ENCODE peak calls at places on chromosomes 7 and 10, in four cellular contexts. One of them, this sample, is unnamed.

GRCh38 chr7:10973942-10974716 is 457 bp downstream of the PHF14 start:
- DNase-seq in MM.1S: no peak
- DNase-seq in HFF-Myc: peak
- DNase-seq in lower lobe of right lung: no peak
- DNase-seq in this sample: no peak

GRCh38 chr7:29968683-29969457 is 20.7 kb downstream of the SCRN1 start:
- DNase-seq in HFF-Myc: no peak
- DNase-seq in MM.1S: no peak
- DNase-seq in lower lobe of right lung: no peak
- DNase-seq in this sample: no peak

GRCh38 chr7:147774461-147774860 is 816.1 kb upstream of the C7orf33 start:
- DNase-seq in lower lobe of right lung: no peak
- DNase-seq in MM.1S: no peak
- DNase-seq in HFF-Myc: no peak
- DNase-seq in this sample: no peak

GRCh38 chr7:30278386-30278785 is 6.0 kb upstream of the ZNRF2 start:
- DNase-seq in lower lobe of right lung: no peak
- DNase-seq in MM.1S: no peak
- DNase-seq in HFF-Myc: no peak
- DNase-seq in this sample: no peak

GRCh38 chr7:93178213-93178612 is 30.0 kb upstream of the SAMD9L start:
- DNase-seq in lower lobe of right lung: no peak
- DNase-seq in MM.1S: no peak
- DNase-seq in HFF-Myc: no peak
- DNase-seq in this sample: no peak

GRCh38 chr10:113228570-113228969 is 278.5 kb downstream of the TCF7L2 start:
- DNase-seq in HFF-Myc: no peak
- DNase-seq in MM.1S: no peak
- DNase-seq in lower lobe of right lung: no peak
- DNase-seq in this sample: no peak

GRCh38 chr7:28705350-28705749 is 252.8 kb downstream of the TRIL start:
- DNase-seq in HFF-Myc: no peak
- DNase-seq in lower lobe of right lung: no peak
- DNase-seq in MM.1S: peak
- DNase-seq in this sample: no peak

GRCh38 chr10:109062371-109062770 is 860.9 kb downstream of the XPNPEP1 start:
- DNase-seq in HFF-Myc: no peak
- DNase-seq in lower lobe of right lung: no peak
- DNase-seq in MM.1S: peak
- DNase-seq in this sample: no peak

GRCh38 chr7:43692582-43693373 is 36.5 kb downstream of the COA1 start:
- DNase-seq in lower lobe of right lung: no peak
- DNase-seq in MM.1S: no peak
- DNase-seq in HFF-Myc: no peak
- DNase-seq in this sample: no peak

GRCh38 chr10:77027141-77027540 is 610.5 kb downstream of the KCNMA1 start:
- DNase-seq in lower lobe of right lung: no peak
- DNase-seq in HFF-Myc: no peak
- DNase-seq in MM.1S: no peak
- DNase-seq in this sample: no peak

GRCh38 chr10:11005626-11006427 is 11.8 kb upstream of the CELF2 start:
- DNase-seq in MM.1S: no peak
- DNase-seq in lower lobe of right lung: no peak
- DNase-seq in HFF-Myc: no peak
- DNase-seq in this sample: no peak

GRCh38 chr7:96017877-96018276 is 245.5 kb downstream of the DYNC1I1 start:
- DNase-seq in HFF-Myc: no peak
- DNase-seq in MM.1S: no peak
- DNase-seq in lower lobe of right lung: no peak
- DNase-seq in this sample: no peak

GRCh38 chr10:119595715-119596515 is 849 bp downstream of the TIAL1 start:
- DNase-seq in HFF-Myc: no peak
- DNase-seq in MM.1S: peak
- DNase-seq in lower lobe of right lung: peak
- DNase-seq in this sample: no peak

GRCh38 chr10:28496017-28496416 is 36.9 kb upstream of the WAC start:
- DNase-seq in MM.1S: no peak
- DNase-seq in HFF-Myc: no peak
- DNase-seq in lower lobe of right lung: no peak
- DNase-seq in this sample: no peak

GRCh38 chr7:44307301-44307900 is 18.0 kb downstream of the CAMK2B start:
- DNase-seq in lower lobe of right lung: no peak
- DNase-seq in MM.1S: no peak
- DNase-seq in HFF-Myc: peak
- DNase-seq in this sample: no peak

GRCh38 chr7:140230862-140231778 is 54.3 kb upstream of the KDM7A start:
- DNase-seq in MM.1S: peak
- DNase-seq in lower lobe of right lung: peak
- DNase-seq in HFF-Myc: no peak
- DNase-seq in this sample: no peak

GRCh38 chr7:123552641-123553040 is 5.0 kb downstream of the NDUFA5 start:
- DNase-seq in lower lobe of right lung: no peak
- DNase-seq in HFF-Myc: no peak
- DNase-seq in MM.1S: no peak
- DNase-seq in this sample: no peak

GRCh38 chr10:124641282-124642075 is 102.7 kb downstream of the FAM53B start:
- DNase-seq in MM.1S: no peak
- DNase-seq in HFF-Myc: no peak
- DNase-seq in lower lobe of right lung: no peak
- DNase-seq in this sample: no peak

GRCh38 chr10:6124666-6125065 is 35.8 kb downstream of the RBM17 start:
- DNase-seq in MM.1S: no peak
- DNase-seq in HFF-Myc: no peak
- DNase-seq in lower lobe of right lung: no peak
- DNase-seq in this sample: no peak

GRCh38 chr10:88754272-88754671 is 5.5 kb upstream of the LIPN start:
- DNase-seq in HFF-Myc: peak
- DNase-seq in lower lobe of right lung: no peak
- DNase-seq in MM.1S: no peak
- DNase-seq in this sample: no peak

GRCh38 chr10:123643315-123643714 is 22.8 kb upstream of the GPR26 start:
- DNase-seq in HFF-Myc: no peak
- DNase-seq in MM.1S: no peak
- DNase-seq in lower lobe of right lung: no peak
- DNase-seq in this sample: no peak

GRCh38 chr10:14652816-14653215 is 121.9 kb downstream of the FAM107B start:
- DNase-seq in lower lobe of right lung: no peak
- DNase-seq in HFF-Myc: no peak
- DNase-seq in MM.1S: no peak
- DNase-seq in this sample: no peak

GRCh38 chr7:92730808-92731207 is 105.6 kb downstream of the CDK6 start:
- DNase-seq in HFF-Myc: no peak
- DNase-seq in lower lobe of right lung: no peak
- DNase-seq in MM.1S: no peak
- DNase-seq in this sample: no peak

GRCh38 chr10:132465193-132465888 is 68.3 kb downstream of the PWWP2B start:
- DNase-seq in lower lobe of right lung: peak
- DNase-seq in MM.1S: no peak
- DNase-seq in HFF-Myc: no peak
- DNase-seq in this sample: no peak

DNA sequence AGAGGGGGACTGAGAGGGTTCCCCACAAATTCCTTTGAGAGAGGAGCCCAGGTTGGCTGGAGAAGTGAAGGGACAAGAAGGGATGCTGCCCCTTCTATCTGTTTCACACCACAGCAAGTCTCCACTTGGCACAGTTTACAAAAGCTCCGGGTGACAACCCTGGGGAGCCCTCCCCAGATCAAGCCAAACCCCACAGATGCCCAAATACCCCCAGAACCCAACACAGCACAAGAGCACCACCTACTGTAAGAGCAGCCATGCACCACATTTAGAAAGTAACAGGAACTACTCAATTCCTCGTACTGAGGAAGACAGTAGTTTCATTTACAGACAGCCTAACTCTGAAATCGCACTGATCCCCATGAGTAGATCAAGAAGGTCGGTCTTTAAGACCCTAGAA is 67.8 kb upstream of the ATP6V0A4 start:
- DNase-seq in MM.1S: peak
- DNase-seq in HFF-Myc: no peak
- DNase-seq in lower lobe of right lung: no peak
- DNase-seq in this sample: no peak
- TF ChIP-seq CTCF in MM.1S: peak
- TF ChIP-seq CTCF in HFF-Myc: peak
- TF ChIP-seq CTCF in lower lobe of right lung: peak
- TF ChIP-seq CTCF in this sample: peak

DNA sequence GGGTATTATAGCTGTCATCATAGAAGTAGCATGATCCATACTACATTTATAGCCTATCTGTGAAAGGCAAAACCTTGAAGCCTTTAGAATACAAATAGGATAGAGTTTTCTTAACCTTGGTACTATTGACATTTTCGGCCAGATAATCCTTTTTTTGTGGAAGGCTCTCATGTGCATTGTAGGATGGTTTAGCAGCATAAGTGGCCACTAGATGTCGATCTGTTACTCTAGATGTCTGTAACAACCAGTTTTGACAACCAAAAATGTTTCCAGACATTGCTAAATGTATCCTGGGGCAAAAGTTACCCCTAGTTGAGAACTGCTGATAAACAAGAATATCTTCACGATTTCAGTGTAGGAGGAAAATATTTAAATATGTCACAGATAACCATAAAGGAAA is 319.4 kb upstream of the GALNT17 start:
- DNase-seq in lower lobe of right lung: no peak
- DNase-seq in HFF-Myc: no peak
- DNase-seq in MM.1S: no peak
- DNase-seq in this sample: no peak
- TF ChIP-seq CTCF in lower lobe of right lung: no peak
- TF ChIP-seq CTCF in HFF-Myc: peak
- TF ChIP-seq CTCF in MM.1S: no peak
- TF ChIP-seq CTCF in this sample: peak

GRCh38 chr10:16770141-16770540 is 47.1 kb downstream of the RSU1 start:
- DNase-seq in HFF-Myc: no peak
- DNase-seq in MM.1S: no peak
- DNase-seq in lower lobe of right lung: no peak
- DNase-seq in this sample: no peak
- TF ChIP-seq CTCF in HFF-Myc: no peak
- TF ChIP-seq CTCF in MM.1S: no peak
- TF ChIP-seq CTCF in lower lobe of right lung: no peak
- TF ChIP-seq CTCF in this sample: no peak

GRCh38 chr7:155972247-155972646 is 160.0 kb upstream of the SHH start:
- DNase-seq in MM.1S: no peak
- DNase-seq in HFF-Myc: no peak
- DNase-seq in lower lobe of right lung: no peak
- DNase-seq in this sample: peak
- TF ChIP-seq CTCF in MM.1S: no peak
- TF ChIP-seq CTCF in HFF-Myc: no peak
- TF ChIP-seq CTCF in lower lobe of right lung: no peak
- TF ChIP-seq CTCF in this sample: no peak

GRCh38 chr7:47792521-47793121 is 155.6 kb downstream of the PKD1L1 start:
- DNase-seq in MM.1S: no peak
- DNase-seq in HFF-Myc: no peak
- DNase-seq in lower lobe of right lung: no peak
- DNase-seq in this sample: no peak
- TF ChIP-seq CTCF in MM.1S: peak
- TF ChIP-seq CTCF in HFF-Myc: peak
- TF ChIP-seq CTCF in lower lobe of right lung: peak
- TF ChIP-seq CTCF in this sample: peak

GRCh38 chr10:4704034-4704545 is 121.9 kb upstream of the AKR1E2 start:
- DNase-seq in lower lobe of right lung: no peak
- DNase-seq in MM.1S: peak
- DNase-seq in HFF-Myc: peak
- DNase-seq in this sample: no peak

GRCh38 chr10:4710858-4711257 is 115.1 kb upstream of the AKR1E2 start:
- DNase-seq in MM.1S: no peak
- DNase-seq in lower lobe of right lung: no peak
- DNase-seq in HFF-Myc: no peak
- DNase-seq in this sample: no peak

DNA sequence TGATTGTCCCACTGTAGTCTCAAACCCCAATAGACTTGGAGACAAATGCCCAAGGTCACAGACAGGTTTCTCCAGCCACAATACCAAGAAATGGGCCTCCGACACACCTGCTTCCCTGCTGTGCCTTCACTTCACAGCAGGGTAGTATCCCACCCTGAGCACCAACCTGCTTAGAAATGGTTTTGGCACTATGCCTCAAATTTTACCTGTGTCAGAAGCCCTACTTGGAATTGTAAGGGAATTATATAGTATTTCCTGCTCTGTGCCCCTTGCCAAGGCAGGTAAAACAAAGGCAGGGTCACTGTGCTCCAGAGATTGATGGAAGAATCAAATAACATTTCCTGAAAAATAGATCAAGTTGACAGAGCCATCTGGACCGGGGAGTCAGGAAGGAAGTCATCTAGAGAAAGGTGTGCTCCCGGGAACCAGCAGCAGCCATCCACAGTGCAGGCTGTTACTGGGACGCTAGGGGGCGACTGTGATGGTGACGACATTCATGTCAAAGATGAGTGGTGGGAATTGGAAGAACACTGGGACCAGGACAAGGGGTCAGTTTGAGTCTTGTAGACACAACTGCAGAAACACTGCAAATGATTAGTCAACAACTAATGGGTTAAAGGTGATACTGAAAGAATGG is 117.8 kb upstream of the AKR1E2 start:
- DNase-seq in HFF-Myc: no peak
- DNase-seq in MM.1S: no peak
- DNase-seq in lower lobe of right lung: no peak
- DNase-seq in this sample: no peak
- TF ChIP-seq CTCF in HFF-Myc: peak
- TF ChIP-seq CTCF in MM.1S: peak
- TF ChIP-seq CTCF in lower lobe of right lung: no peak
- TF ChIP-seq CTCF in this sample: peak

This sample was measured in RWPE2.